ENCODE peak calls at places on chromosome 20, in six cellular contexts. C is naive thymus-derived CD4-positive, alpha-beta T cell; I is psoas muscle; K is breast epithelium; L is mesenchymal stem cell; G is iPS DF 6.9. B is an unnamed sample.

GRCh38 chr20:49408705-49409104 is 73.8 kb downstream of the KCNB1 start:
- DNase-seq in C (no peak), I (no peak), K (no peak), L (no peak), G (no peak), B (no peak)

GRCh38 chr20:25669826-25670422 is 26.7 kb downstream of the ZNF337 start:
- DNase-seq in C (no peak), I (no peak), K (no peak), L (peak; percentile 78), G (peak; percentile 13), B (no peak)

GRCh38 chr20:48015943-48016723 is 230.9 kb upstream of the SULF2 start:
- DNase-seq in C (no peak), I (no peak), K (no peak), L (peak; percentile 92), G (no peak), B (no peak)

GRCh38 chr20:1623501-1624250 is 3.9 kb upstream of the SIRPB1 start:
- DNase-seq in C (no peak), I (no peak), K (no peak), L (no peak), G (no peak), B (no peak)

GRCh38 chr20:40863337-40863919 is 165.2 kb upstream of the TOP1 start:
- DNase-seq in C (no peak), I (no peak), K (no peak), L (no peak), G (no peak), B (no peak)

GRCh38 chr20:53444386-53444785 is 149.3 kb downstream of the ZNF217 start:
- DNase-seq in C (no peak), I (no peak), K (no peak), L (peak; percentile 64), G (no peak), B (no peak)

GRCh38 chr20:57851786-57852185 is 142.0 kb upstream of the PMEPA1 start:
- DNase-seq in C (no peak), I (no peak), K (no peak), L (no peak), G (no peak), B (no peak)

GRCh38 chr20:58623579-58624473 is 27.3 kb upstream of the STX16 start:
- DNase-seq in C (no peak), I (peak; percentile 74), K (peak; percentile 64), L (peak; percentile 96), G (no peak), B (peak; percentile 38)

GRCh38 chr20:57346477-57346876 is 4.6 kb upstream of the RAE1 start:
- DNase-seq in C (peak; percentile 49), I (peak; percentile 77), K (peak; percentile 75), L (peak; percentile 67), G (no peak), B (no peak)

GRCh38 chr20:48904566-48905321 is 16.8 kb upstream of the ARFGEF2 start:
- DNase-seq in C (peak; percentile 51), I (no peak), K (no peak), L (peak; percentile 68), G (peak; percentile 25), B (peak; percentile 49)

GRCh38 chr20:38004416-38004815 is 28.8 kb downstream of the TTI1 start:
- DNase-seq in C (no peak), I (no peak), K (no peak), L (no peak), G (no peak), B (no peak)

GRCh38 chr20:48574383-48574782 is 253.4 kb downstream of the PREX1 start:
- DNase-seq in C (no peak), I (no peak), K (no peak), L (peak; percentile 1), G (peak; percentile 29), B (no peak)

GRCh38 chr20:50271674-50272412 is 81.2 kb downstream of the CEBPB start:
- DNase-seq in C (no peak), I (peak; percentile 72), K (no peak), L (no peak), G (no peak), B (peak; percentile 67)

GRCh38 chr20:35561268-35561667 is 19.4 kb downstream of the ERGIC3 start:
- DNase-seq in C (peak; percentile 14), I (peak; percentile 47), K (no peak), L (peak; percentile 77), G (no peak), B (no peak)

GRCh38 chr20:5825136-5825719 is 75.0 kb downstream of the SHLD1 start:
- DNase-seq in C (no peak), I (no peak), K (no peak), L (no peak), G (no peak), B (no peak)

GRCh38 chr20:50224553-50225255 is 34.1 kb downstream of the CEBPB start:
- DNase-seq in C (no peak), I (peak; percentile 90), K (no peak), L (peak; percentile 99), G (no peak), B (peak; percentile 95)

GRCh38 chr20:37230200-37230599 is 31.4 kb downstream of the GHRH start:
- DNase-seq in C (no peak), I (no peak), K (no peak), L (no peak), G (no peak), B (no peak)

GRCh38 chr20:36266189-36266588 is 29.9 kb downstream of the AAR2 start:
- DNase-seq in C (no peak), I (peak; percentile 22), K (no peak), L (no peak), G (no peak), B (no peak)

GRCh38 chr20:32446301-32447100 is 88.4 kb downstream of the ASXL1 start:
- DNase-seq in C (no peak), I (no peak), K (no peak), L (no peak), G (no peak), B (no peak)

GRCh38 chr20:37251836-37252477 is 9.7 kb downstream of the GHRH start:
- DNase-seq in C (no peak), I (no peak), K (no peak), L (no peak), G (no peak), B (no peak)

GRCh38 chr20:58571341-58571941 is 56.2 kb upstream of the APCDD1L start:
- DNase-seq in C (no peak), I (no peak), K (no peak), L (no peak), G (no peak), B (no peak)

GRCh38 chr20:23063573-23063972 is 14.1 kb upstream of the THBD start:
- DNase-seq in C (no peak), I (no peak), K (no peak), L (no peak), G (no peak), B (no peak)

GRCh38 chr20:51446230-51446629 is 96.3 kb downstream of the NFATC2 start:
- DNase-seq in C (no peak), I (no peak), K (no peak), L (no peak), G (no peak), B (no peak)

GRCh38 chr20:52923123-52923543 is 49.0 kb upstream of the TSHZ2 start:
- DNase-seq in C (no peak), I (no peak), K (no peak), L (peak; percentile 97), G (no peak), B (no peak)

GRCh38 chr20:3681931-3682820 is at the start of gene ADAM33:
- DNase-seq in C (no peak), I (peak; percentile 80), K (no peak), L (peak; percentile 30), G (no peak), B (no peak)

GRCh38 chr20:26208296-26209091 is 511.8 kb upstream of the ZNF337 start:
- DNase-seq in C (peak; percentile 63), I (peak; percentile 46), K (peak; percentile 48), L (peak; percentile 5), G (no peak), B (no peak)

GRCh38 chr20:45972500-45973183 is 639 bp upstream of the ZNF335 start:
- DNase-seq in C (no peak), I (peak; percentile 96), K (no peak), L (no peak), G (no peak), B (no peak)

GRCh38 chr20:63568986-63569949 is 4.8 kb downstream of the HELZ2 start:
- DNase-seq in C (no peak), I (no peak), K (no peak), L (no peak), G (no peak), B (no peak)

GRCh38 chr20:63567132-63567381 is 7.0 kb downstream of the HELZ2 start:
- DNase-seq in C (no peak), I (no peak), K (no peak), L (no peak), G (no peak), B (no peak)

GRCh38 chr20:63567382-63568169 is 6.5 kb downstream of the HELZ2 start:
- DNase-seq in C (peak; percentile 52), I (peak; percentile 76), K (no peak), L (peak; percentile 32), G (no peak), B (no peak)

GRCh38 chr20:63566395-63567131 is 7.5 kb downstream of the HELZ2 start:
- DNase-seq in C (no peak), I (no peak), K (no peak), L (no peak), G (no peak), B (no peak)

GRCh38 chr20:63568170-63568981 is 5.7 kb downstream of the HELZ2 start:
- DNase-seq in C (no peak), I (no peak), K (no peak), L (no peak), G (no peak), B (no peak)
- H3K4me3 ChIP-seq in C (peak overlapping the region; percentile 62), I (no peak overlapping the region), K (no peak overlapping the region), L (no peak overlapping the region), G (no peak overlapping the region), B (no peak overlapping the region)

GRCh38 chr20:14583413-14583812 is 246.0 kb upstream of the FLRT3 start:
- DNase-seq in C (no peak), I (no peak), K (no peak), L (peak; percentile 5), G (no peak), B (no peak)
- H3K4me3 ChIP-seq in C (no peak overlapping the region), I (no peak overlapping the region), K (no peak overlapping the region), L (no peak overlapping the region), G (no peak overlapping the region), B (no peak overlapping the region)

GRCh38 chr20:44714102-44714700 is 968 bp upstream of the CCN5 start:
- DNase-seq in C (no peak), I (peak; percentile 51), K (no peak), L (no peak), G (no peak), B (peak; percentile 91)

GRCh38 chr20:44717986-44718385 is 2.8 kb downstream of the CCN5 start:
- DNase-seq in C (no peak), I (peak; percentile 64), K (no peak), L (no peak), G (no peak), B (no peak)

GRCh38 chr20:44715495-44716308 is 533 bp downstream of the CCN5 start:
- DNase-seq in C (no peak), I (peak; percentile 48), K (no peak), L (no peak), G (no peak), B (no peak)

GRCh38 chr20:44716309-44717106 is 1.3 kb downstream of the CCN5 start:
- DNase-seq in C (no peak), I (peak; percentile 52), K (no peak), L (no peak), G (no peak), B (no peak)

GRCh38 chr20:44714701-44715494 is at the start of gene CCN5:
- DNase-seq in C (no peak), I (peak; percentile 94), K (peak; percentile 85), L (peak; percentile 66), G (no peak), B (peak; percentile 92)
- H3K4me3 ChIP-seq in C (no peak within 1 kb of the TSS), I (peak within 1 kb of the TSS; percentile 53), K (peak within 1 kb of the TSS; percentile 58), L (peak within 1 kb of the TSS; percentile 85), G (no peak within 1 kb of the TSS), B (peak within 1 kb of the TSS; percentile 54)

GRCh38 chr20:63071541-63072181 is 64.9 kb upstream of the BHLHE23 start:
- DNase-seq in C (no peak), I (peak; percentile 38), K (no peak), L (peak; percentile 22), G (no peak), B (no peak)
- H3K4me3 ChIP-seq in C (no peak overlapping the region), I (no peak overlapping the region), K (no peak overlapping the region), L (no peak overlapping the region), G (peak overlapping the region; percentile 28), B (no peak overlapping the region)